ENCODE peak calls at places on chromosome 21, in five cellular contexts. J is H1, X is K562, R is HepG2, Q is GM12878. M is an unnamed sample.

GRCh38 chr21:33947451-33948095 is 32.0 kb upstream of the ATP5PO start:
- DNase-seq in J (peak; percentile 46), X (peak; percentile 92), R (peak; percentile 94), Q (peak; percentile 83), M (peak; percentile 89)

GRCh38 chr21:16473965-16474364 is 744.2 kb downstream of the USP25 start:
- DNase-seq in J (no peak), X (no peak), R (no peak), Q (no peak), M (no peak)

GRCh38 chr21:15659768-15660423 is 69.9 kb upstream of the USP25 start:
- DNase-seq in J (no peak), X (no peak), R (peak; percentile 42), Q (no peak), M (peak; percentile 69)

GRCh38 chr21:33924766-33925100 is 9.1 kb upstream of the ATP5PO start:
- DNase-seq in J (no peak), X (no peak), R (no peak), Q (no peak), M (no peak)

GRCh38 chr21:44706026-44706705 is 5.2 kb downstream of the TSPEAR start:
- DNase-seq in J (peak; percentile 56), X (no peak), R (no peak), Q (no peak), M (no peak)

GRCh38 chr21:32705139-32705538 is 22.7 kb downstream of the SYNJ1 start:
- DNase-seq in J (no peak), X (no peak), R (no peak), Q (no peak), M (no peak)

GRCh38 chr21:44441581-44442265 is 13.6 kb upstream of the LRRC3 start:
- DNase-seq in J (no peak), X (no peak), R (no peak), Q (no peak), M (no peak)

GRCh38 chr21:45138199-45139002 is 64.0 kb downstream of the ADARB1 start:
- DNase-seq in J (peak; percentile 88), X (peak; percentile 87), R (peak; percentile 59), Q (no peak), M (peak; percentile 28)

GRCh38 chr21:34498623-34499022 is 13.4 kb downstream of the KCNE1 start:
- DNase-seq in J (no peak), X (no peak), R (no peak), Q (no peak), M (no peak)

GRCh38 chr21:44866780-44867179 is 6.7 kb downstream of the PTTG1IP start:
- DNase-seq in J (no peak), X (no peak), R (peak; percentile 45), Q (no peak), M (no peak)

GRCh38 chr21:34668803-34669148 is at the start of gene CLIC6:
- DNase-seq in J (no peak), X (no peak), R (no peak), Q (no peak), M (no peak)

GRCh38 chr21:26013964-26014363 is 156.6 kb downstream of the APP start:
- DNase-seq in J (no peak), X (no peak), R (no peak), Q (no peak), M (no peak)

GRCh38 chr21:32578107-32578691 is 7.1 kb downstream of the TCP10L start:
- DNase-seq in J (peak; percentile 70), X (peak; percentile 53), R (no peak), Q (no peak), M (no peak)

GRCh38 chr21:15495965-15496364 is 233.8 kb upstream of the USP25 start:
- DNase-seq in J (no peak), X (no peak), R (peak; percentile 7), Q (no peak), M (no peak)

GRCh38 chr21:41374867-41375533 is 13.2 kb downstream of the MX2 start:
- DNase-seq in J (no peak), X (no peak), R (no peak), Q (no peak), M (no peak)

GRCh38 chr21:20527691-20528090 is 470.5 kb upstream of the NCAM2 start:
- DNase-seq in J (no peak), X (no peak), R (no peak), Q (no peak), M (no peak)

GRCh38 chr21:25107708-25108107 is 499.6 kb downstream of the MRPL39 start:
- DNase-seq in J (no peak), X (no peak), R (no peak), Q (no peak), M (no peak)

GRCh38 chr21:40662889-40663288 is 184.1 kb downstream of the DSCAM start:
- DNase-seq in J (no peak), X (no peak), R (no peak), Q (no peak), M (no peak)

GRCh38 chr21:41583274-41583790 is 75.4 kb upstream of the TMPRSS2 start:
- DNase-seq in J (peak; percentile 45), X (no peak), R (peak; percentile 75), Q (no peak), M (peak; percentile 14)

GRCh38 chr21:23452384-23453083 is 2154.7 kb downstream of the MRPL39 start:
- DNase-seq in J (peak; percentile 66), X (no peak), R (no peak), Q (no peak), M (no peak)

GRCh38 chr21:26918318-26919065 is 48.4 kb downstream of the ADAMTS5 start:
- DNase-seq in J (no peak), X (no peak), R (no peak), Q (no peak), M (no peak)

GRCh38 chr21:44337941-44338895 is 972 bp downstream of the CFAP410 start:
- DNase-seq in J (peak; percentile 75), X (peak; percentile 72), R (peak; percentile 59), Q (no peak), M (peak; percentile 43)

GRCh38 chr21:30189763-30190162 is 23.2 kb upstream of the CLDN17 start:
- DNase-seq in J (no peak), X (no peak), R (no peak), Q (no peak), M (no peak)

GRCh38 chr21:25809013-25809412 is 74.2 kb downstream of the GABPA start:
- DNase-seq in J (no peak), X (no peak), R (no peak), Q (no peak), M (no peak)

DNA sequence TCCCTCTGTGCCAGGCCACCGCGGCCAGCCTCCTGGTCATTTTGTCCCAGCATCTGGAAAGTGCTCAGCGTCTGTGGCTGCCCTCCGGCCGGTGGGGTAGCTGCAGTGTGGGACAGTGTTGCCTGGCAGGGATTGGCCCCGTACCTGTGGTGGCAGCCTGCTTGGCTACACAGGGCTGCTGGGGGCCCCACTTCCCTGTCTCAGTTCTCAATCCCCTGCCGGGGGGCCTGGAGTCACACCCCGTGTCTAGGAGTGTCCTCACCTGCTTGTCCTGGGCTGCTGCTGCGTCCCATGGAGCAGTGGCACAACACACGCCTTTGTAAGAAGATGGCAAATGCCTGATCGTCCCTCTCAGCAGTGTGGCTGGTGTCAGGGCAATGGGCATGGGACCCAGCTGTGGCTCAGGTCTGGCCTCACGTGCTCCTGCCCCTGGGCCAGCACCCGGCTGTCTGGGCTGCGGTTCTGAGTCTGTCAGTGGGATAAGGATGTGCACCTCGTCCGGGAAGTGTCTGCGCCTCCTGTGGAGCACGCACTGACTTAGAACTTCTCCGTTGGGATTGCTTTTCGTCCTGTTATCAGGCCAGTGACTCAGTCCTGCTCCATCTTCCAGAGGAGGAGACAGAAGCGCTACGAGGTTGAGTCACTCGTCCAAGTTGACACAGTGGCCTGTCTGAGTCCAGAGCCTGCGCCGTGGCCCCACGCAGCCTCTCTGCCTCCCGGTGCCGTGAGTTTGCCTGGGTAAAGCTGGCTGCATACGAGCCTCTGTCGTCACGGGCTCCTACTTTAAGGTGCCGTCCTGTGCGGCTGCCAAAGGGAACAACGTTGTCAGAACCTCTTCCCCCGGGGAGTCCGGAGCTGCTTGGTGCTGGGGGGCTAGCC is 41.0 kb downstream of the CRYAA start:
- DNase-seq in J (no peak), X (no peak), R (peak; percentile 72), Q (no peak), M (peak; percentile 85)
- TF ChIP-seq KDM1A in J (no peak), X (no peak), R (no peak), Q (no peak), M (no peak)

GRCh38 chr21:28705616-28706015 is 287.1 kb downstream of the LTN1 start:
- DNase-seq in J (no peak), X (no peak), R (no peak), Q (no peak), M (no peak)

GRCh38 chr21:28699186-28699585 is 293.5 kb downstream of the LTN1 start:
- DNase-seq in J (no peak), X (no peak), R (no peak), Q (no peak), M (no peak)

GRCh38 chr21:28699591-28700259 is 293.0 kb downstream of the LTN1 start:
- DNase-seq in J (no peak), X (no peak), R (no peak), Q (no peak), M (no peak)

GRCh38 chr21:28704746-28705145 is 287.9 kb downstream of the LTN1 start:
- DNase-seq in J (no peak), X (no peak), R (no peak), Q (no peak), M (no peak)
- TF ChIP-seq KDM1A in J (no peak), X (no peak), R (no peak), Q (no peak), M (no peak)

DNA sequence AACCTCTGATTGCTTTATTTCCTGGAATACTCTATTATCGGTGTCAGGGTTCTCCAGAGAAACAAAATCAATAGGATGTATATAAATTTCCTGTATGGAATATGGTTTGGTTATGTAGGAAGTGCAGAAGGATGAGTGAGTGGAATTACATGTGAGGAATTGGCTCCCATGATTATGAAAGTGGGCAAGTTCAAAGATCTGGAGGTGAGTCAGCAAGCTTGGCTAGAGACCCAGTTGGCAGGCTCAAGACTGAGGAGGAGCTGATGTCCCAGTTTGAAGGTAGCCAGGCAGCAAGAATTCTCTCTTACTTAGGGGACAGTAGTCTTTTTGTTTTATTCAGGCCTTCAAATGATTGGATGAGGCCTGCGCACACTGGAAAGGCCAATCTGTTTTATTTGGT is 57.5 kb downstream of the MAP3K7CL start:
- DNase-seq in J (no peak), X (no peak), R (peak; percentile 66), Q (no peak), M (peak; percentile 65)
- TF ChIP-seq KDM1A in J (no peak), X (no peak), R (no peak), Q (no peak), M (no peak)

DNA sequence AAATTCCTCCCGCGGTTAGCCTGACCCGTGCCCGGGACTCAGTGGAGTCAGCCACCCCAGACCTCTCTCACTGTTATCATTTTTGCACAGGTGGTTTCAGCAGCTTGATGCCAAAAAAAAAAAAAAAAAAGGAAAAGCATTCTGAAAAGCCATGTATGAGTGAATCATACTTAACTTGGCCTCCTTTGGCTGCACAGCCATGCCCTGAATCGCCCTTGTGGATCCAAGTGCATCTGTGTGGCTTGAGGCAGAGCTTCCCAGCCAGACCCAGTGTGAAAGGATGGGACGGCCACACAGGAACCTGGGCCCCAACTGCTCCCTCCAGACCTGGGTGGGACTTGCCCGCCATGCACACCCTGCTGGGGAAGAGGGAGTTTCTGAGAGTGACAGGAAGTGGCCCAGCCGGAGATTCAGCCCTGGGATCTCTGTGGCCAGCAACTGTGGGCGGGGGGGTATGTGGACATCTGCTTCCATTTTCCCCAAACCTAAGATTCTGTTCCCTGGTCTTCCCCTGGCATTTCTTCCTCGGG is 8.6 kb downstream of the YBEY start:
- DNase-seq in J (no peak), X (peak; percentile 80), R (no peak), Q (no peak), M (no peak)
- TF ChIP-seq KDM1A in J (no peak), X (no peak), R (no peak), Q (no peak), M (no peak)